ENCODE peak calls at places on chromosomes 6 and 20, in four cellular contexts. G is NT2/D1, A is SW480, J is ELF-1. X is an unnamed sample.

GRCh38 chr20:14916360-14916759 is 578.9 kb upstream of the FLRT3 start:
- DNase-seq in G (no peak), A (no peak), J (no peak), X (no peak)

GRCh38 chr6:125986295-125986955 is at the start of gene TRMT11:
- DNase-seq in G (peak), A (peak), J (peak), X (peak)

GRCh38 chr6:11810039-11810541 is 31.5 kb upstream of the ADTRP start:
- DNase-seq in G (no peak), A (no peak), J (no peak), X (peak)

GRCh38 chr20:3839328-3839727 is 7.3 kb upstream of the MAVS start:
- DNase-seq in G (no peak), A (no peak), J (peak), X (no peak)

GRCh38 chr6:14276667-14277404 is 159.3 kb downstream of the CD83 start:
- DNase-seq in G (no peak), A (no peak), J (no peak), X (no peak)

GRCh38 chr6:30547454-30547853 is 8.8 kb downstream of the GNL1 start:
- DNase-seq in G (no peak), A (no peak), J (no peak), X (no peak)

GRCh38 chr6:129608886-129609540 is 101.0 kb downstream of the ARHGAP18 start:
- DNase-seq in G (no peak), A (no peak), J (no peak), X (no peak)

GRCh38 chr6:134517863-134518262 is 200.0 kb upstream of the SGK1 start:
- DNase-seq in G (no peak), A (no peak), J (no peak), X (no peak)

GRCh38 chr20:49028684-49029083 is 17.4 kb upstream of the CSE1L start:
- DNase-seq in G (no peak), A (peak), J (peak), X (no peak)

GRCh38 chr6:130760006-130760405 is 67.2 kb upstream of the SMLR1 start:
- DNase-seq in G (peak), A (peak), J (peak), X (no peak)

GRCh38 chr6:46334442-46334841 is 156.8 kb downstream of the RCAN2 start:
- DNase-seq in G (no peak), A (no peak), J (peak), X (no peak)

GRCh38 chr6:17101422-17102257 is at the start of gene STMND1:
- DNase-seq in G (no peak), A (peak), J (peak), X (no peak)

GRCh38 chr6:56757585-56757984 is 114.9 kb upstream of the DST start:
- DNase-seq in G (no peak), A (no peak), J (no peak), X (no peak)

GRCh38 chr6:113172531-113172966 is 684.6 kb upstream of the MARCKS start:
- DNase-seq in G (no peak), A (no peak), J (no peak), X (peak)

GRCh38 chr6:15461127-15461944 is 201.5 kb downstream of the DTNBP1 start:
- DNase-seq in G (no peak), A (no peak), J (no peak), X (no peak)

GRCh38 chr6:1094306-1094705 is 217.6 kb upstream of the FOXQ1 start:
- DNase-seq in G (no peak), A (no peak), J (no peak), X (no peak)

GRCh38 chr20:63491078-63491477 is 7.8 kb downstream of the EEF1A2 start:
- DNase-seq in G (no peak), A (no peak), J (no peak), X (no peak)

GRCh38 chr20:52975024-52975732 is 3.0 kb downstream of the TSHZ2 start:
- DNase-seq in G (no peak), A (no peak), J (no peak), X (no peak)

GRCh38 chr6:95578106-95578410 is 723 bp downstream of the MANEA start:
- DNase-seq in G (no peak), A (no peak), J (no peak), X (no peak)

GRCh38 chr20:23350855-23351838 is 556 bp downstream of the NXT1 start:
- DNase-seq in G (no peak), A (peak), J (peak), X (peak)

GRCh38 chr20:62641749-62642665 is at the start of gene SLCO4A1:
- DNase-seq in G (no peak), A (peak), J (no peak), X (peak)

GRCh38 chr20:19181552-19181951 is 30.9 kb upstream of the SLC24A3 start:
- DNase-seq in G (no peak), A (no peak), J (no peak), X (no peak)

GRCh38 chr6:33929575-33930288 is 125.9 kb upstream of the MLN start:
- DNase-seq in G (no peak), A (no peak), J (no peak), X (no peak)

GRCh38 chr20:3494218-3494617 is 23.4 kb downstream of the ATRN start:
- DNase-seq in G (no peak), A (no peak), J (no peak), X (no peak)

GRCh38 chr20:32285082-32285620 is 7.7 kb downstream of the KIF3B start:
- DNase-seq in G (no peak), A (no peak), J (no peak), X (no peak)

GRCh38 chr6:44540881-44541280 is 153.4 kb downstream of the CDC5L start:
- DNase-seq in G (no peak), A (no peak), J (no peak), X (no peak)

GRCh38 chr6:75331134-75331533 is 46.5 kb upstream of the TMEM30A start:
- DNase-seq in G (no peak), A (no peak), J (no peak), X (no peak)

GRCh38 chr6:53062369-53062639 is 2.9 kb upstream of the FBXO9 start:
- DNase-seq in G (no peak), A (no peak), J (no peak), X (no peak)

GRCh38 chr6:128821116-128821515 is 61.8 kb upstream of the LAMA2 start:
- DNase-seq in G (no peak), A (no peak), J (no peak), X (no peak)

GRCh38 chr20:57476073-57476526 is 48.8 kb downstream of the CTCFL start:
- DNase-seq in G (no peak), A (peak), J (no peak), X (no peak)

GRCh38 chr20:3046677-3047462 is 1.0 kb downstream of the MRPS26 start:
- DNase-seq in G (no peak), A (peak), J (peak), X (peak)

GRCh38 chr6:109397020-109397419 is 14.8 kb upstream of the CD164 start:
- DNase-seq in G (no peak), A (no peak), J (no peak), X (no peak)

GRCh38 chr6:9316831-9317230 is 881.5 kb upstream of the SLC35B3 start:
- DNase-seq in G (no peak), A (no peak), J (no peak), X (no peak)

GRCh38 chr20:56439784-56440291 is 27.8 kb downstream of the CASS4 start:
- DNase-seq in G (no peak), A (no peak), J (peak), X (no peak)

X was measured in NCI-H2227 treated with DMSO at 0.1 percent for 48 hours.